ENCODE peak calls at places on chromosomes 1 and 21, in seven cellular contexts. V is activated CD8-positive, alpha-beta memory T cell treated with anti-CD3 and anti-CD28 coated beads for 4 hours; R is activated T-cell treated with anti-CD3 and anti-CD28 coated beads for 4 hours; B is T-helper 2 cell; U is globus pallidus; I is CD8-positive, alpha-beta memory T cell; A is HS-27A. S is an unnamed sample.

GRCh38 chr1:164785841-164786534 is 227.0 kb downstream of the PBX1 start:
- DNase-seq in V (no peak), R (no peak), B (no peak), U (no peak), I (no peak), A (no peak), S (no peak)

GRCh38 chr1:156414440-156415064 is 45.5 kb downstream of the RHBG start:
- DNase-seq in V (no peak), R (no peak), B (no peak), U (peak), I (no peak), A (no peak), S (no peak)

GRCh38 chr1:27940297-27940696 is 5.5 kb downstream of the SMPDL3B start:
- DNase-seq in V (peak), R (peak), B (peak), U (peak), I (peak), A (no peak), S (no peak)

GRCh38 chr1:51581286-51581685 is 35.6 kb upstream of the OSBPL9 start:
- DNase-seq in V (no peak), R (no peak), B (no peak), U (no peak), I (no peak), A (no peak), S (no peak)

GRCh38 chr1:51749151-51749550 is 129.4 kb downstream of the NRDC start:
- DNase-seq in V (no peak), R (no peak), B (no peak), U (no peak), I (no peak), A (no peak), S (no peak)

GRCh38 chr1:2251786-2252185 is 23.7 kb downstream of the SKI start:
- DNase-seq in V (no peak), R (no peak), B (no peak), U (no peak), I (no peak), A (no peak), S (no peak)

GRCh38 chr1:220887202-220887867 is 8.1 kb downstream of the HLX start:
- DNase-seq in V (no peak), R (no peak), B (no peak), U (no peak), I (no peak), A (no peak), S (no peak)

GRCh38 chr1:221910222-221910621 is 168.3 kb upstream of the DUSP10 start:
- DNase-seq in V (no peak), R (no peak), B (no peak), U (no peak), I (no peak), A (no peak), S (no peak)

GRCh38 chr21:28419110-28419509 is 573.6 kb downstream of the LTN1 start:
- DNase-seq in V (no peak), R (no peak), B (no peak), U (no peak), I (no peak), A (no peak), S (no peak)

GRCh38 chr1:213742992-213743391 is 244.8 kb upstream of the PROX1 start:
- DNase-seq in V (no peak), R (no peak), B (no peak), U (no peak), I (no peak), A (no peak), S (no peak)

GRCh38 chr1:5847013-5847654 is 145.1 kb downstream of the NPHP4 start:
- DNase-seq in V (no peak), R (no peak), B (no peak), U (no peak), I (no peak), A (no peak), S (no peak)

GRCh38 chr1:203009185-203009584 is 2.0 kb downstream of the TMEM183A start:
- DNase-seq in V (no peak), R (no peak), B (no peak), U (no peak), I (no peak), A (no peak), S (no peak)